ENCODE peak calls at places on chromosome 16, in four cellular contexts. N is right atrium auricular region; T is stimulated activated CD8-positive, alpha-beta memory T cell treated with anti-CD3 and anti-CD28 coated beads, Interleukin-2, amount 100 ng/mL, for 48 hours; I is substantia nigra. K is an unnamed sample.

GRCh38 chr16:54052271-54052670 is 234.3 kb downstream of the IRX3 start:
- DNase-seq in N (no peak), T (no peak), I (no peak), K (no peak)

GRCh38 chr16:783404-784161 is 4.6 kb downstream of the RPUSD1 start:
- DNase-seq in N (no peak), T (no peak), I (no peak), K (no peak)

GRCh38 chr16:86353185-86353584 is 157.1 kb upstream of the FOXF1 start:
- DNase-seq in N (no peak), T (no peak), I (no peak), K (no peak)

GRCh38 chr16:78606572-78606971 is 507.1 kb downstream of the WWOX start:
- DNase-seq in N (no peak), T (no peak), I (no peak), K (no peak)

GRCh38 chr16:4987250-4987579 is 29.1 kb downstream of the SEC14L5 start:
- DNase-seq in N (no peak), T (no peak), I (no peak), K (no peak)

GRCh38 chr16:75789237-75789636 is 62.9 kb upstream of the CPHXL start:
- DNase-seq in N (no peak), T (no peak), I (no peak), K (peak)

GRCh38 chr16:63422633-63423032 is 1386.4 kb upstream of the CDH8 start:
- DNase-seq in N (no peak), T (no peak), I (no peak), K (no peak)

GRCh38 chr16:56632160-56632847 is at the start of gene MT1M:
- DNase-seq in N (peak), T (no peak), I (peak), K (peak)

GRCh38 chr16:58426095-58426494 is 33.8 kb downstream of the GINS3 start:
- DNase-seq in N (no peak), T (peak), I (peak), K (peak)

GRCh38 chr16:57601801-57602478 is 26.5 kb upstream of the ADGRG1 start:
- DNase-seq in N (no peak), T (no peak), I (no peak), K (no peak)

GRCh38 chr16:84925773-84926372 is 85.5 kb downstream of the ZDHHC7 start:
- DNase-seq in N (no peak), T (no peak), I (no peak), K (no peak)

GRCh38 chr16:57781741-57782606 is 20.3 kb downstream of the KIFC3 start:
- DNase-seq in N (no peak), T (no peak), I (no peak), K (no peak)

GRCh38 chr16:51408357-51408756 is 257.3 kb upstream of the SALL1 start:
- DNase-seq in N (no peak), T (no peak), I (no peak), K (no peak)

GRCh38 chr16:89861648-89862047 is 11.7 kb upstream of the TCF25 start:
- DNase-seq in N (no peak), T (no peak), I (no peak), K (no peak)

GRCh38 chr16:12340151-12340733 is 363.7 kb downstream of the SNX29 start:
- DNase-seq in N (no peak), T (no peak), I (no peak), K (no peak)

GRCh38 chr16:72400257-72401078 is 228.5 kb upstream of the PMFBP1 start:
- DNase-seq in N (no peak), T (no peak), I (no peak), K (peak)

GRCh38 chr16:12574721-12575120 is 229.0 kb downstream of the CPPED1 start:
- DNase-seq in N (no peak), T (no peak), I (no peak), K (no peak)

GRCh38 chr16:64751906-64752305 is 370.0 kb downstream of the CDH11 start:
- DNase-seq in N (no peak), T (no peak), I (no peak), K (no peak)

GRCh38 chr16:75617121-75617520 is 6.0 kb downstream of the ADAT1 start:
- DNase-seq in N (no peak), T (no peak), I (no peak), K (no peak)

GRCh38 chr16:57504491-57504890 is 18.2 kb upstream of the DOK4 start:
- DNase-seq in N (no peak), T (no peak), I (no peak), K (no peak)

GRCh38 chr16:31513884-31514283 is 5.7 kb upstream of the RUSF1 start:
- DNase-seq in N (no peak), T (no peak), I (no peak), K (no peak)

GRCh38 chr16:19084879-19085278 is 17.5 kb downstream of the COQ7 start:
- DNase-seq in N (no peak), T (no peak), I (no peak), K (no peak)

GRCh38 chr16:56305956-56306565 is 114.8 kb downstream of the GNAO1 start:
- DNase-seq in N (no peak), T (no peak), I (no peak), K (no peak)

GRCh38 chr16:60100371-60100770 is 1366.3 kb upstream of the GOT2 start:
- DNase-seq in N (no peak), T (no peak), I (no peak), K (no peak)

GRCh38 chr16:74107795-74108610 is 188.6 kb upstream of the PSMD7 start:
- DNase-seq in N (no peak), T (no peak), I (no peak), K (no peak)

GRCh38 chr16:53224932-53225533 is 170.2 kb downstream of the CHD9 start:
- DNase-seq in N (no peak), T (no peak), I (no peak), K (no peak)

GRCh38 chr16:12420661-12421209 is 383.0 kb downstream of the CPPED1 start:
- DNase-seq in N (no peak), T (no peak), I (no peak), K (no peak)

GRCh38 chr16:57993452-57993851 is 7.0 kb downstream of the ZNF319 start:
- DNase-seq in N (no peak), T (no peak), I (no peak), K (no peak)

GRCh38 chr16:88510091-88510719 is 57.1 kb downstream of the ZFPM1 start:
- DNase-seq in N (no peak), T (no peak), I (no peak), K (no peak)

GRCh38 chr16:68510775-68511174 is 28.3 kb upstream of the ZFP90 start:
- DNase-seq in N (no peak), T (no peak), I (no peak), K (no peak)

GRCh38 chr16:12168054-12169018 is 191.8 kb downstream of the SNX29 start:
- DNase-seq in N (no peak), T (no peak), I (no peak), K (peak)

GRCh38 chr16:9344508-9344907 is 253.1 kb downstream of the HAPSTR1 start:
- DNase-seq in N (no peak), T (no peak), I (no peak), K (no peak)

GRCh38 chr16:22098538-22099255 is 6.4 kb downstream of the VWA3A start:
- DNase-seq in N (no peak), T (no peak), I (no peak), K (no peak)

GRCh38 chr16:60452646-60453045 is 1583.6 kb downstream of the CDH8 start:
- DNase-seq in N (no peak), T (no peak), I (no peak), K (no peak)

GRCh38 chr16:87809150-87809902 is 43.5 kb upstream of the KLHDC4 start:
- DNase-seq in N (no peak), T (no peak), I (no peak), K (no peak)

GRCh38 chr16:67244387-67245188 is 2.7 kb downstream of the FHOD1 start:
- DNase-seq in N (peak), T (peak), I (peak), K (no peak)

GRCh38 chr16:85712841-85713240 is 24.1 kb upstream of the GINS2 start:
- DNase-seq in N (no peak), T (no peak), I (no peak), K (no peak)

GRCh38 chr16:24036614-24037013 is 200.8 kb downstream of the PRKCB start:
- DNase-seq in N (no peak), T (no peak), I (no peak), K (peak)

GRCh38 chr16:58127033-58127556 is 2.1 kb downstream of the CFAP20 start:
- DNase-seq in N (no peak), T (no peak), I (no peak), K (no peak)